ENCODE peak calls at places on chromosomes 4 and X, in five cellular contexts. M, Y, N, H and A are unnamed samples.

GRCh38 chr4:48681856-48682255 is 98.2 kb downstream of the FRYL start:
- DNase-seq in M (peak), Y (no peak), N (no peak), H (peak), A (no peak)

GRCh38 chrX:103367502-103367901 is 8.8 kb upstream of the BEX3 start:
- DNase-seq in M (no peak), Y (no peak), N (no peak), H (peak), A (no peak)

GRCh38 chr4:87193958-87194675 is 26.3 kb downstream of the KLHL8 start:
- DNase-seq in M (no peak), Y (no peak), N (no peak), H (no peak), A (no peak)

GRCh38 chrX:143486105-143486504 is 31.2 kb downstream of the SPANXN3 start:
- DNase-seq in M (no peak), Y (no peak), N (no peak), H (no peak), A (no peak)

GRCh38 chr4:150578745-150579470 is 3.0 kb upstream of the MAB21L2 start:
- DNase-seq in M (no peak), Y (no peak), N (peak), H (peak), A (peak)

GRCh38 chr4:186329372-186329771 is 63.4 kb downstream of the F11 start:
- DNase-seq in M (no peak), Y (no peak), N (no peak), H (no peak), A (no peak)

GRCh38 chr4:40856836-40857362 is 107.1 kb downstream of the NSUN7 start:
- DNase-seq in M (peak), Y (peak), N (peak), H (peak), A (peak)

GRCh38 chr4:8819421-8820177 is 52.0 kb downstream of the HMX1 start:
- DNase-seq in M (peak), Y (no peak), N (no peak), H (peak), A (no peak)

GRCh38 chr4:138182838-138183426 is 59.2 kb downstream of the SLC7A11 start:
- DNase-seq in M (no peak), Y (no peak), N (peak), H (peak), A (no peak)

GRCh38 chrX:23782455-23782854 is 518 bp upstream of the SAT1 start:
- DNase-seq in M (no peak), Y (no peak), N (no peak), H (no peak), A (no peak)

GRCh38 chr4:96638132-96638531 is 798.2 kb downstream of the PDHA2 start:
- DNase-seq in M (no peak), Y (no peak), N (no peak), H (no peak), A (no peak)

GRCh38 chr4:156413411-156413985 is 459.8 kb upstream of the CTSO start:
- DNase-seq in M (no peak), Y (no peak), N (no peak), H (no peak), A (no peak)

GRCh38 chr4:17816142-17816541 is 5.4 kb downstream of the NCAPG start:
- DNase-seq in M (no peak), Y (no peak), N (no peak), H (no peak), A (no peak)

GRCh38 chr4:78602334-78602733 is 50.8 kb downstream of the ANXA3 start:
- DNase-seq in M (no peak), Y (no peak), N (no peak), H (no peak), A (no peak)

GRCh38 chr4:105186701-105187158 is 40.1 kb downstream of the TET2 start:
- DNase-seq in M (no peak), Y (no peak), N (no peak), H (no peak), A (no peak)

GRCh38 chr4:102735578-102735977 is 25.2 kb downstream of the MANBA start:
- DNase-seq in M (no peak), Y (no peak), N (no peak), H (no peak), A (no peak)

GRCh38 chr4:76595435-76595834 is 160.4 kb downstream of the SHROOM3 start:
- DNase-seq in M (no peak), Y (no peak), N (no peak), H (no peak), A (no peak)

GRCh38 chr4:37802068-37802666 is 24.3 kb upstream of the PGM2 start:
- DNase-seq in M (no peak), Y (peak), N (peak), H (peak), A (peak)

GRCh38 chr4:1297456-1298325 is 8.0 kb downstream of the MAEA start:
- DNase-seq in M (no peak), Y (no peak), N (no peak), H (peak), A (no peak)

GRCh38 chr4:137509855-137510282 is 22.4 kb downstream of the PCDH18 start:
- DNase-seq in M (no peak), Y (no peak), N (no peak), H (no peak), A (no peak)

GRCh38 chr4:54281060-54281781 is 52.1 kb downstream of the PDGFRA start:
- DNase-seq in M (no peak), Y (no peak), N (no peak), H (peak), A (peak)

GRCh38 chr4:149549911-149550310 is 265.7 kb downstream of the IQCM start:
- DNase-seq in M (no peak), Y (no peak), N (no peak), H (peak), A (peak)

GRCh38 chr4:150570862-150571261 is 11.1 kb upstream of the MAB21L2 start:
- DNase-seq in M (no peak), Y (no peak), N (no peak), H (no peak), A (no peak)

GRCh38 chrX:42807393-42807792 is 29.4 kb upstream of the PPP1R2C start:
- DNase-seq in M (no peak), Y (no peak), N (no peak), H (no peak), A (no peak)

GRCh38 chr4:40038972-40039371 is 17.7 kb upstream of the N4BP2 start:
- DNase-seq in M (no peak), Y (no peak), N (no peak), H (no peak), A (no peak)

GRCh38 chr4:98720871-98721480 is 62.6 kb upstream of the TSPAN5 start:
- DNase-seq in M (no peak), Y (no peak), N (no peak), H (no peak), A (no peak)

GRCh38 chr4:95548738-95549245 is at the start of gene UNC5C:
- DNase-seq in M (peak), Y (peak), N (peak), H (peak), A (no peak)

GRCh38 chrX:31223817-31224216 is 152.0 kb upstream of the FTHL17 start:
- DNase-seq in M (peak), Y (no peak), N (no peak), H (no peak), A (no peak)

DNA sequence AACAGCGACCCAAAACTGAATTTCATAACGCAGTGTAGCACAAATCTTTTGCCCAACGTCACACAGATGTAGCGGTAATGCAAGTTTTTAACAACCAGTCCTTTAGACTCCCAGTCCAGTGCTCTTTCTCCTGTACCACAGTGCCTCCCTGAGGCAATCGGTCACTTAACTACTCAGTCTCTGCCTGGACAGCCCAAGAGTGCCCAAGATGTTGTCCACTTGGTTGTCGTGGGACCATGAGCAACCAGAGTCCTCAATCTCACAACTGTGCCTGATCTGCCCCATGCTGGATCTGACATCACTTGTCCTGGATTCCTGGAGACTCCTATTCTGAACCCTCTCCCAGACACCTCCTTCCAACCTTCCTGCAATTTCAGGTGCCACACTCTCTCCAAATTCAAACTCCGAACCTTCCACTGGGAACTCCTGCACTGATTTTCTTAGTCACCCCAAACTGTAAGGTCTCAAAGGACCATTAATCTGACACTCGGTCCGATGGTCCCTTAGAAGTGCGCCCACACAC is 702 bp downstream of the MMGT1 start:
- DNase-seq in M (no peak), Y (no peak), N (no peak), H (peak), A (no peak)
- TF ChIP-seq CTCF in M (no peak), Y (no peak), N (no peak), H (no peak), A (no peak)

GRCh38 chr4:33722254-33722653 is 2522.1 kb downstream of the ARAP2 start:
- DNase-seq in M (no peak), Y (no peak), N (no peak), H (no peak), A (no peak)

GRCh38 chr4:33724685-33725084 is 2519.6 kb downstream of the ARAP2 start:
- DNase-seq in M (no peak), Y (no peak), N (no peak), H (peak), A (no peak)

GRCh38 chr4:33725861-33726260 is 2518.5 kb downstream of the ARAP2 start:
- DNase-seq in M (no peak), Y (no peak), N (no peak), H (no peak), A (no peak)

GRCh38 chr4:33722800-33723511 is 2521.4 kb downstream of the ARAP2 start:
- DNase-seq in M (no peak), Y (no peak), N (no peak), H (no peak), A (no peak)
- TF ChIP-seq CTCF in M (no peak), Y (no peak), N (no peak), H (no peak), A (no peak)

DNA sequence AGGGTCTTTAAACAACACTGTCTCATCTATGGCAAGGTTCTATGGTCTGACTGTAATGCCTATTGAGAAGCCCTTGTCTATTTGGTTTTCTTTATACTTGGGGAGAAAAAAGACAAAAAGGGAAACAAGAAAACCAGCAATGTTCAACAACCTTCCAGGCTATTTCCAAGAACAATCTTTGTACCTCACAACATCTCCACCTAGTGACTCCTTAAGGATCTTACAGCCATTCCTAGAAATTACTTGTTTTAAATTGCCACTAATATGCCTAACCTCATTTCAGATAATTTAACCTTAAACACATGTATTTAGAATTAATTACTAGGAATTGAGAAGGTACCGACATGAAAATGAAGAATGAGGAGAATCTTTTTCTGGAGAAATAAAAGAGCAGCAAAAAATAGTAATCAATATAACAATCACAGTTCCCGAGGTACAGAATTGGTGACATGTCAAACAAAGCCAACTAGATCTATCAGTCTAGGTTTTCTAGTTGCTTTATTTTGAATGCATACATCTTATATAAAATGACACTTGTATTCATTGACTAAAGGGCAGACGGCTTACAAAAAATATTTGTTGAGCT is 1.6 kb upstream of the RBM46 start:
- DNase-seq in M (peak), Y (no peak), N (no peak), H (peak), A (no peak)
- TF ChIP-seq CTCF in M (peak), Y (no peak), N (peak), H (peak), A (peak)

GRCh38 chr4:139202984-139203383 is 26.0 kb upstream of the ELF2 start:
- DNase-seq in M (no peak), Y (no peak), N (no peak), H (no peak), A (no peak)
- TF ChIP-seq CTCF in M (no peak), Y (no peak), N (no peak), H (no peak), A (no peak)

DNA sequence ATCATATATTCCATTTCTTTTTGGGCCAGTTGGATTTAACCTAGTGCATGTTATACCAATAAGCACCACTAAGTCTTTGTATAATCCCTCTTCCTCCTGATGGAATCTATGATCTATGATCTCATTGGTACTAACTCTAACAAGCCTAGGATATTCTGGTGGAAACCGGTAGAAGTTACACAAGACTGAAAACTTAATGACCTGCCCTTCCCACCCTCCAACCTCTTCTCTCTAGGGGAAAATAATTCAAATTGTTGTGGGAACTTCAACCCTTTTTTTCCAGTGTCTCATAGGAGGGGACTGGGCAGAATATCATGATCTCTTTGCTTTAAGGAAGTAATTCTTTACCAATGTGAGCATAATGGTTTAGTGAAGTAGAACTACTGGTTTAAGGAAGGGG is 289.5 kb upstream of the BOD1L1 start:
- DNase-seq in M (no peak), Y (no peak), N (no peak), H (no peak), A (no peak)
- TF ChIP-seq CTCF in M (no peak), Y (no peak), N (no peak), H (no peak), A (no peak)